ENCODE peak calls at places on chromosomes 6 and 20, in six cellular contexts. Z is GM18507; A is myocyte; X is NCI-H1105 treated with DMSO at 0.1 percent for 48 hours; F is HTR-8/SVneo; T is stimulated activated CD4-positive, alpha-beta T cell treated with anti-CD3 and anti-CD28 coated beads, Interleukin-15, amount 100 ng/mL, for 1 hour. U is an unnamed sample.

GRCh38 chr6:7424967-7425807 is 35.6 kb downstream of the RIOK1 start:
- DNase-seq in Z (no peak), A (peak; percentile 57), X (no peak), F (peak; percentile 67), T (no peak), U (no peak)

GRCh38 chr6:5706094-5707033 is 300.4 kb downstream of the NRN1 start:
- DNase-seq in Z (no peak), A (peak; percentile 27), X (no peak), F (no peak), T (no peak), U (no peak)

GRCh38 chr6:145525038-145525437 is 210.3 kb downstream of the EPM2A start:
- DNase-seq in Z (no peak), A (no peak), X (no peak), F (no peak), T (no peak), U (no peak)

GRCh38 chr6:167779123-167779992 is 47.4 kb upstream of the AFDN start:
- DNase-seq in Z (no peak), A (no peak), X (peak; percentile 74), F (no peak), T (no peak), U (no peak)

GRCh38 chr6:168506460-168506859 is 65.5 kb downstream of the SMOC2 start:
- DNase-seq in Z (no peak), A (no peak), X (peak; percentile 63), F (no peak), T (no peak), U (no peak)

GRCh38 chr6:57069228-57069627 is 20.8 kb upstream of the ZNF451 start:
- DNase-seq in Z (no peak), A (no peak), X (no peak), F (no peak), T (no peak), U (no peak)

GRCh38 chr6:64257586-64257985 is 622.0 kb downstream of the PHF3 start:
- DNase-seq in Z (no peak), A (no peak), X (no peak), F (no peak), T (no peak), U (no peak)

GRCh38 chr6:11315743-11316437 is 83.4 kb upstream of the NEDD9 start:
- DNase-seq in Z (no peak), A (peak; percentile 16), X (no peak), F (peak; percentile 29), T (no peak), U (no peak)

GRCh38 chr20:50478162-50479036 is 31.8 kb upstream of the PTPN1 start:
- DNase-seq in Z (peak; percentile 29), A (peak; percentile 47), X (peak; percentile 2), F (peak; percentile 73), T (peak; percentile 53), U (no peak)

GRCh38 chr6:47678739-47679138 is 19.6 kb upstream of the ADGRF4 start:
- DNase-seq in Z (no peak), A (no peak), X (no peak), F (no peak), T (no peak), U (no peak)

GRCh38 chr6:43095939-43096338 is 19.8 kb downstream of the PTK7 start:
- DNase-seq in Z (no peak), A (peak; percentile 71), X (no peak), F (no peak), T (no peak), U (no peak)

GRCh38 chr6:127026247-127026646 is 92.2 kb upstream of the RSPO3 start:
- DNase-seq in Z (no peak), A (no peak), X (no peak), F (no peak), T (no peak), U (no peak)

GRCh38 chr20:39214778-39215177 is 252.6 kb downstream of the DHX35 start:
- DNase-seq in Z (no peak), A (no peak), X (no peak), F (no peak), T (no peak), U (no peak)

GRCh38 chr6:150235218-150235617 is 92.4 kb downstream of the PPP1R14C start:
- DNase-seq in Z (no peak), A (no peak), X (no peak), F (no peak), T (no peak), U (no peak)

GRCh38 chr6:125798734-125799510 is 8.2 kb downstream of the NCOA7 start:
- DNase-seq in Z (no peak), A (no peak), X (no peak), F (no peak), T (no peak), U (no peak)

GRCh38 chr6:167120557-167121030 is 2.3 kb upstream of the CCR6 start:
- DNase-seq in Z (no peak), A (no peak), X (no peak), F (no peak), T (no peak), U (no peak)

GRCh38 chr6:9437836-9438235 is 977.0 kb downstream of the TFAP2A start:
- DNase-seq in Z (no peak), A (peak; percentile 6), X (no peak), F (no peak), T (no peak), U (no peak)

GRCh38 chr6:40506956-40507355 is 80.2 kb downstream of the LRFN2 start:
- DNase-seq in Z (no peak), A (no peak), X (peak; percentile 17), F (no peak), T (no peak), U (no peak)

GRCh38 chr6:36124881-36125280 is 5.4 kb upstream of the MAPK13 start:
- DNase-seq in Z (no peak), A (no peak), X (no peak), F (no peak), T (no peak), U (no peak)

GRCh38 chr20:59455392-59456341 is 148.7 kb upstream of the PHACTR3 start:
- DNase-seq in Z (no peak), A (peak; percentile 0), X (peak; percentile 73), F (peak; percentile 81), T (no peak), U (peak; percentile 48)

GRCh38 chr6:65231616-65232015 is 475.4 kb downstream of the EYS start:
- DNase-seq in Z (no peak), A (no peak), X (no peak), F (no peak), T (no peak), U (no peak)

GRCh38 chr6:5167501-5167900 is 82.4 kb downstream of the PPP1R3G start:
- DNase-seq in Z (no peak), A (no peak), X (peak; percentile 48), F (no peak), T (no peak), U (no peak)

GRCh38 chr20:49765846-49766541 is 46.6 kb upstream of the SLC9A8 start:
- DNase-seq in Z (no peak), A (no peak), X (no peak), F (no peak), T (no peak), U (no peak)

GRCh38 chr20:32893878-32894483 is 35.3 kb downstream of the EFCAB8 start:
- DNase-seq in Z (no peak), A (no peak), X (no peak), F (peak; percentile 48), T (no peak), U (no peak)

GRCh38 chr6:51108563-51109234 is 290.0 kb downstream of the TFAP2B start:
- DNase-seq in Z (no peak), A (no peak), X (no peak), F (no peak), T (no peak), U (no peak)

GRCh38 chr20:4949833-4950178 is 51.5 kb downstream of the SLC23A2 start:
- DNase-seq in Z (peak; percentile 26), A (no peak), X (no peak), F (no peak), T (no peak), U (no peak)

GRCh38 chr6:43899830-43900229 is 129.8 kb downstream of the VEGFA start:
- DNase-seq in Z (no peak), A (no peak), X (no peak), F (no peak), T (no peak), U (no peak)

U was measured in mesothelial cell of epicardium.